ENCODE peak calls at places on chromosomes 3 and 15, in eight cellular contexts. One of them, this sample, is unnamed.

GRCh38 chr15:39083213-39083612 is 497.7 kb upstream of the THBS1 start:
- DNase-seq in transverse colon: no peak
- DNase-seq in hepatocyte: no peak
- DNase-seq in IMR-90: peak; percentile 51
- DNase-seq in GM23248: peak; percentile 65
- DNase-seq in Panc1: no peak
- DNase-seq in tibial artery: no peak
- DNase-seq in SK-N-SH: no peak
- DNase-seq in this sample: no peak

GRCh38 chr15:75313116-75313845 is 22.6 kb upstream of the COMMD4 start:
- DNase-seq in SK-N-SH: no peak
- DNase-seq in GM23248: no peak
- DNase-seq in transverse colon: no peak
- DNase-seq in hepatocyte: no peak
- DNase-seq in tibial artery: no peak
- DNase-seq in Panc1: no peak
- DNase-seq in IMR-90: no peak
- DNase-seq in this sample: no peak

GRCh38 chr3:165382672-165383071 is 186.5 kb upstream of the SLITRK3 start:
- DNase-seq in hepatocyte: no peak
- DNase-seq in Panc1: no peak
- DNase-seq in IMR-90: no peak
- DNase-seq in SK-N-SH: no peak
- DNase-seq in tibial artery: no peak
- DNase-seq in GM23248: no peak
- DNase-seq in transverse colon: no peak
- DNase-seq in this sample: no peak

GRCh38 chr15:36982441-36982840 is 117.9 kb downstream of the MEIS2 start:
- DNase-seq in SK-N-SH: no peak
- DNase-seq in transverse colon: no peak
- DNase-seq in IMR-90: peak; percentile 31
- DNase-seq in hepatocyte: no peak
- DNase-seq in tibial artery: no peak
- DNase-seq in Panc1: no peak
- DNase-seq in GM23248: peak; percentile 18
- DNase-seq in this sample: no peak

GRCh38 chr3:71406945-71407629 is 176.4 kb downstream of the FOXP1 start:
- DNase-seq in transverse colon: no peak
- DNase-seq in Panc1: no peak
- DNase-seq in hepatocyte: no peak
- DNase-seq in SK-N-SH: no peak
- DNase-seq in tibial artery: no peak
- DNase-seq in IMR-90: no peak
- DNase-seq in GM23248: no peak
- DNase-seq in this sample: no peak

GRCh38 chr3:11826628-11827265 is 19.9 kb downstream of the TAMM41 start:
- DNase-seq in transverse colon: no peak
- DNase-seq in hepatocyte: no peak
- DNase-seq in Panc1: no peak
- DNase-seq in IMR-90: peak; percentile 79
- DNase-seq in GM23248: peak; percentile 28
- DNase-seq in tibial artery: no peak
- DNase-seq in SK-N-SH: no peak
- DNase-seq in this sample: no peak

GRCh38 chr15:71397377-71397776 is 282.1 kb downstream of the THSD4 start:
- DNase-seq in SK-N-SH: no peak
- DNase-seq in Panc1: no peak
- DNase-seq in GM23248: no peak
- DNase-seq in tibial artery: no peak
- DNase-seq in IMR-90: peak; percentile 36
- DNase-seq in transverse colon: peak; percentile 56
- DNase-seq in hepatocyte: no peak
- DNase-seq in this sample: peak; percentile 33

GRCh38 chr3:53056442-53056841 is 10.6 kb upstream of the SFMBT1 start:
- DNase-seq in tibial artery: no peak
- DNase-seq in transverse colon: no peak
- DNase-seq in hepatocyte: no peak
- DNase-seq in IMR-90: peak; percentile 24
- DNase-seq in GM23248: peak; percentile 47
- DNase-seq in Panc1: no peak
- DNase-seq in SK-N-SH: peak; percentile 48
- DNase-seq in this sample: no peak

GRCh38 chr3:126288314-126288713 is 68.9 kb downstream of the KLF15 start:
- DNase-seq in hepatocyte: no peak
- DNase-seq in transverse colon: peak; percentile 31
- DNase-seq in GM23248: no peak
- DNase-seq in SK-N-SH: no peak
- DNase-seq in Panc1: no peak
- DNase-seq in tibial artery: peak; percentile 56
- DNase-seq in IMR-90: no peak
- DNase-seq in this sample: no peak

GRCh38 chr3:107870096-107870495 is 220.7 kb downstream of the CD47 start:
- DNase-seq in hepatocyte: no peak
- DNase-seq in Panc1: no peak
- DNase-seq in IMR-90: no peak
- DNase-seq in SK-N-SH: no peak
- DNase-seq in tibial artery: no peak
- DNase-seq in transverse colon: no peak
- DNase-seq in GM23248: no peak
- DNase-seq in this sample: no peak

GRCh38 chr3:25430942-25431570 is 3.0 kb downstream of the RARB start:
- DNase-seq in SK-N-SH: no peak
- DNase-seq in IMR-90: no peak
- DNase-seq in tibial artery: no peak
- DNase-seq in transverse colon: no peak
- DNase-seq in Panc1: no peak
- DNase-seq in GM23248: no peak
- DNase-seq in hepatocyte: no peak
- DNase-seq in this sample: no peak

GRCh38 chr3:25429960-25430941 is 2.2 kb downstream of the RARB start:
- DNase-seq in transverse colon: no peak
- DNase-seq in GM23248: no peak
- DNase-seq in SK-N-SH: no peak
- DNase-seq in tibial artery: no peak
- DNase-seq in IMR-90: peak; percentile 5
- DNase-seq in Panc1: no peak
- DNase-seq in hepatocyte: no peak
- DNase-seq in this sample: no peak

GRCh38 chr3:25433106-25433505 is 5.0 kb downstream of the RARB start:
- DNase-seq in tibial artery: no peak
- DNase-seq in transverse colon: no peak
- DNase-seq in IMR-90: no peak
- DNase-seq in hepatocyte: no peak
- DNase-seq in GM23248: no peak
- DNase-seq in SK-N-SH: no peak
- DNase-seq in Panc1: no peak
- DNase-seq in this sample: no peak

GRCh38 chr3:25433868-25434267 is 5.8 kb downstream of the RARB start:
- DNase-seq in tibial artery: no peak
- DNase-seq in GM23248: no peak
- DNase-seq in transverse colon: no peak
- DNase-seq in Panc1: no peak
- DNase-seq in hepatocyte: no peak
- DNase-seq in SK-N-SH: no peak
- DNase-seq in IMR-90: peak; percentile 36
- DNase-seq in this sample: no peak

GRCh38 chr3:25432191-25432720 is 4.2 kb downstream of the RARB start:
- DNase-seq in IMR-90: no peak
- DNase-seq in transverse colon: no peak
- DNase-seq in tibial artery: no peak
- DNase-seq in SK-N-SH: no peak
- DNase-seq in GM23248: no peak
- DNase-seq in Panc1: no peak
- DNase-seq in hepatocyte: no peak
- DNase-seq in this sample: no peak
- H3K4me3 ChIP-seq in IMR-90: no peak overlapping the region
- H3K4me3 ChIP-seq in transverse colon: no peak overlapping the region
- H3K4me3 ChIP-seq in tibial artery: peak overlapping the region; percentile 66
- H3K4me3 ChIP-seq in SK-N-SH: no peak overlapping the region
- H3K4me3 ChIP-seq in GM23248: no peak overlapping the region
- H3K4me3 ChIP-seq in Panc1: no peak overlapping the region
- H3K4me3 ChIP-seq in hepatocyte: peak overlapping the region; percentile 65
- H3K4me3 ChIP-seq in this sample: no peak overlapping the region

DNA sequence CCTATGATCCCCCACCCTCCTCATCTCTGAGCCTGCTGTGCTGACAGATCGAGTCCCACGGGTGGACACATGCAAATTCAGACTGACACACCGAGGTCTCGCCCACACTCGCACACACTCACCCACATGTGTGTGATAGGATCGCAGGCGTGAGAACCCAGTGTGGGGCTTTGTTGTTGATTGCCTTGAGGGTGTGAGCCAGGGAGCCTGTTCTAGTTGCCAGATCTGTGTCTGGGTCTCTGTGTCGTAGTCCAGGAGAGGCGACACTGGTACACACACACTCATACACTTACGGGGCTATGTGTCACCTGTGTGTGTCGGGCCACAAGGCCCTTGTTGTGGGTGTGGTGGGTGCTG is 2.0 kb downstream of the EPHB3 start:
- DNase-seq in transverse colon: no peak
- DNase-seq in GM23248: peak; percentile 36
- DNase-seq in SK-N-SH: no peak
- DNase-seq in Panc1: no peak
- DNase-seq in hepatocyte: no peak
- DNase-seq in IMR-90: no peak
- DNase-seq in tibial artery: no peak
- DNase-seq in this sample: no peak
- H3K27me3 ChIP-seq in transverse colon: no peaks in the 10 kb centered on the region
- H3K27me3 ChIP-seq in GM23248: no peaks in the 10 kb centered on the region
- H3K27me3 ChIP-seq in SK-N-SH: peaks cover 10% of the 10 kb centered on the region
- H3K27me3 ChIP-seq in Panc1: peaks cover 2% of the 10 kb centered on the region
- H3K27me3 ChIP-seq in hepatocyte: no peaks in the 10 kb centered on the region
- H3K27me3 ChIP-seq in IMR-90: peaks cover 15% of the 10 kb centered on the region
- H3K27me3 ChIP-seq in tibial artery: no peaks in the 10 kb centered on the region
- H3K27me3 ChIP-seq in this sample: no peaks in the 10 kb centered on the region

GRCh38 chr3:73435055-73435454 is 189.7 kb downstream of the PDZRN3 start:
- DNase-seq in SK-N-SH: no peak
- DNase-seq in Panc1: no peak
- DNase-seq in transverse colon: no peak
- DNase-seq in tibial artery: no peak
- DNase-seq in hepatocyte: no peak
- DNase-seq in IMR-90: no peak
- DNase-seq in GM23248: no peak
- DNase-seq in this sample: no peak
- H3K4me1 ChIP-seq in SK-N-SH: peaks cover 43% of the 10 kb centered on the region
- H3K4me1 ChIP-seq in Panc1: no peaks in the 10 kb centered on the region
- H3K4me1 ChIP-seq in transverse colon: peaks cover 2% of the 10 kb centered on the region
- H3K4me1 ChIP-seq in tibial artery: peaks cover 77% of the 10 kb centered on the region
- H3K4me1 ChIP-seq in hepatocyte: peaks cover 31% of the 10 kb centered on the region
- H3K4me1 ChIP-seq in IMR-90: no peaks in the 10 kb centered on the region
- H3K4me1 ChIP-seq in GM23248: peaks cover 31% of the 10 kb centered on the region
- H3K4me1 ChIP-seq in this sample: no peaks in the 10 kb centered on the region

DNA sequence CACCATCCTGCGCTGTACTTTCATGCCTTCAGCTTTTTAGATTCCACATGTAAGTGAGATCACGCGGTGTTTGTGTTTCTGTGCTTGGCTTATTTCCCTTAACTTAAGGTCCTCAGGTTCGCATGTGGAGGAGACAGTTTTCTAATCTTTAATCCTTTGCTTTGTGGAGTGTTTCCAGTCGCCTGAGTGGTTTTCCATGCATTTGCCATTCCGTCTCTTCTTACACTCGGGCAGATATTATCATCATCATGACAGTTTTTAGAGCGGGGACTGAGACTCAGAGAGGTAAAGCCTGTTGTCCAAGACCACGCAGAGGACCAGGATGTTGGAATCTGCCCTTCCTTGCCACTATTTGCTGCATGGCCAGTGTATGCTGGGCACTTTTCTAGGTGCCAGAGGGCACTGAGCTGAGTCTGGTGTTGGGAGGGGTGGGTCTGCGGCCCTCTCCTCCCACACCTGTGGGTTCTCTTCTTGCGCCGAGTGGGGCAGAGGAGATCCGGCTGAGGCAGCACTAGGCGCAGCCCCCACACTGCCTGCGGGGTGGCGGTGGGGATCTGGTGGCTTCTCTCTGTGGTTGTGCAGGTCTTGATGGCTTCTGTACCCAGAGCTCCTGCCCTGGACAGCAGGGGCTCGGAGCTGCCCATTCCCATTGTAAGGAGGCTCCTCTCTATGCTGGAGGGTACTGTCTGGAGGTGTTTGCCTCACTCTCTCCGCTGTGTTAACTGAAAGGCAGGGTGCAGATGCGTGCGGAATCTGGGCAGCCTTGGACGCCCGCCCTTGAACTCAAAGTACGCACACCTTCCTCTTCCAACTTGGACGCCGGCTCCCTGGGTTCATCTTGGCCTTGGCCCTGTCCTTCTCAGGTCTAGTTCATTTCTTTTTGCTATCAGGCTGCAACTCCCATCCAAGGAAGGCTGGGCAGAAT is 155.9 kb upstream of the RGMA start:
- DNase-seq in hepatocyte: no peak
- DNase-seq in IMR-90: no peak
- DNase-seq in tibial artery: no peak
- DNase-seq in GM23248: no peak
- DNase-seq in Panc1: no peak
- DNase-seq in transverse colon: no peak
- DNase-seq in SK-N-SH: no peak
- DNase-seq in this sample: no peak
- H3K4me3 ChIP-seq in hepatocyte: no peak overlapping the region
- H3K4me3 ChIP-seq in IMR-90: no peak overlapping the region
- H3K4me3 ChIP-seq in tibial artery: no peak overlapping the region
- H3K4me3 ChIP-seq in GM23248: no peak overlapping the region
- H3K4me3 ChIP-seq in Panc1: no peak overlapping the region
- H3K4me3 ChIP-seq in transverse colon: no peak overlapping the region
- H3K4me3 ChIP-seq in SK-N-SH: no peak overlapping the region
- H3K4me3 ChIP-seq in this sample: no peak overlapping the region

GRCh38 chr3:43061101-43061895 is 44.6 kb downstream of the POMGNT2 start:
- DNase-seq in tibial artery: no peak
- DNase-seq in IMR-90: no peak
- DNase-seq in transverse colon: no peak
- DNase-seq in hepatocyte: no peak
- DNase-seq in SK-N-SH: peak; percentile 36
- DNase-seq in Panc1: no peak
- DNase-seq in GM23248: no peak
- DNase-seq in this sample: no peak
- H3K27me3 ChIP-seq in tibial artery: no peaks in the 10 kb centered on the region
- H3K27me3 ChIP-seq in IMR-90: peaks cover 3% of the 10 kb centered on the region
- H3K27me3 ChIP-seq in transverse colon: no peaks in the 10 kb centered on the region
- H3K27me3 ChIP-seq in hepatocyte: no peaks in the 10 kb centered on the region
- H3K27me3 ChIP-seq in SK-N-SH: no peaks in the 10 kb centered on the region
- H3K27me3 ChIP-seq in Panc1: no peaks in the 10 kb centered on the region
- H3K27me3 ChIP-seq in GM23248: peaks cover 4% of the 10 kb centered on the region
- H3K27me3 ChIP-seq in this sample: no peaks in the 10 kb centered on the region